ENCODE peak calls at places on chromosomes 13 and 19, in five cellular contexts. W is T-helper 17 cell, N is tibial nerve, E is ovary, T is left colon. V is an unnamed sample.

GRCh38 chr13:29858667-29859066 is 8.2 kb upstream of the UBL3 start:
- DNase-seq in E (no peak), W (no peak), N (no peak), T (no peak), V (no peak)

GRCh38 chr19:38319421-38320258 is at the start of gene KCNK6:
- DNase-seq in N (peak; percentile 22), W (peak; percentile 26), T (peak; percentile 86), E (peak; percentile 76), V (no peak)

GRCh38 chr13:27194209-27194608 is 22.6 kb upstream of the USP12 start:
- DNase-seq in W (no peak), E (no peak), T (no peak), N (no peak), V (no peak)

GRCh38 chr13:99484405-99484981 is 16.8 kb upstream of the TM9SF2 start:
- DNase-seq in N (no peak), T (no peak), W (no peak), E (no peak), V (no peak)

GRCh38 chr13:111629016-111629415 is 308.6 kb downstream of the TEX29 start:
- DNase-seq in E (no peak), N (no peak), W (no peak), T (no peak), V (no peak)

GRCh38 chr19:2436384-2436783 is 9.0 kb upstream of the TIMM13 start:
- DNase-seq in W (no peak), N (no peak), T (no peak), E (no peak), V (no peak)

GRCh38 chr13:100660761-100661160 is 13.8 kb downstream of the TMTC4 start:
- DNase-seq in E (no peak), N (no peak), W (no peak), T (no peak), V (no peak)

GRCh38 chr19:38617764-38618589 is at the start of gene MAP4K1:
- DNase-seq in T (peak; percentile 76), E (peak; percentile 51), W (peak; percentile 54), N (no peak), V (no peak)

GRCh38 chr19:44903216-44903601 is 2.4 kb upstream of the APOE start:
- DNase-seq in T (no peak), N (no peak), W (no peak), E (peak; percentile 54), V (no peak)